ENCODE peak calls at places on chromosome 9, in four cellular contexts. V is H9, F is H1, I is IMR-90. U is an unnamed sample.

GRCh38 chr9:16278420-16278999 is 592.0 kb downstream of the BNC2 start:
- DNase-seq in V (peak), F (no peak), I (no peak), U (no peak)

GRCh38 chr9:2138646-2139045 is 123.5 kb downstream of the SMARCA2 start:
- DNase-seq in V (no peak), F (no peak), I (no peak), U (no peak)

GRCh38 chr9:130870491-130871381 is 25.9 kb downstream of the QRFP start:
- DNase-seq in V (no peak), F (no peak), I (no peak), U (no peak)

GRCh38 chr9:38370231-38370630 is 22.3 kb upstream of the ALDH1B1 start:
- DNase-seq in V (no peak), F (no peak), I (no peak), U (no peak)

GRCh38 chr9:114606597-114607207 is 4.4 kb upstream of the TMEM268 start:
- DNase-seq in V (no peak), F (no peak), I (peak), U (no peak)

GRCh38 chr9:8726692-8727091 is 927.1 kb upstream of the DMAC1 start:
- DNase-seq in V (no peak), F (no peak), I (no peak), U (no peak)

GRCh38 chr9:27276182-27277030 is 20.5 kb downstream of the EQTN start:
- DNase-seq in V (no peak), F (no peak), I (peak), U (peak)

GRCh38 chr9:28179893-28180292 is 606.6 kb upstream of the C9orf72 start:
- DNase-seq in V (no peak), F (no peak), I (no peak), U (no peak)

GRCh38 chr9:131682261-131682660 is 57.6 kb downstream of the RAPGEF1 start:
- DNase-seq in V (no peak), F (no peak), I (no peak), U (no peak)

GRCh38 chr9:35645736-35646582 is 4.8 kb downstream of the SIT1 start:
- DNase-seq in V (peak), F (no peak), I (no peak), U (peak)

GRCh38 chr9:6268830-6269397 is 53.3 kb downstream of the IL33 start:
- DNase-seq in V (no peak), F (no peak), I (no peak), U (peak)

GRCh38 chr9:38006163-38006562 is 62.9 kb downstream of the SHB start:
- DNase-seq in V (no peak), F (no peak), I (no peak), U (no peak)

GRCh38 chr9:98219794-98220370 is 27.4 kb upstream of the CORO2A start:
- DNase-seq in V (no peak), F (no peak), I (no peak), U (peak)

GRCh38 chr9:89759563-89759962 is 154.8 kb downstream of the GADD45G start:
- DNase-seq in V (no peak), F (no peak), I (no peak), U (no peak)

GRCh38 chr9:110125763-110126351 is 82.1 kb downstream of the C9orf152 start:
- DNase-seq in V (no peak), F (no peak), I (peak), U (no peak)

GRCh38 chr9:3794005-3794404 is 268.2 kb upstream of the RFX3 start:
- DNase-seq in V (no peak), F (no peak), I (peak), U (peak)

GRCh38 chr9:20732118-20732517 is 48.1 kb downstream of the FOCAD start:
- DNase-seq in V (no peak), F (no peak), I (peak), U (peak)

GRCh38 chr9:99358668-99359067 is 136.6 kb downstream of the SEC61B start:
- DNase-seq in V (no peak), F (no peak), I (no peak), U (no peak)

GRCh38 chr9:79166005-79166404 is 405.8 kb upstream of the TLE4 start:
- DNase-seq in V (no peak), F (no peak), I (peak), U (no peak)

GRCh38 chr9:73050062-73050814 is 97.4 kb upstream of the ALDH1A1 start:
- DNase-seq in V (no peak), F (no peak), I (peak), U (no peak)

GRCh38 chr9:131709741-131710499 is 30.0 kb downstream of the RAPGEF1 start:
- DNase-seq in V (no peak), F (no peak), I (peak), U (no peak)

GRCh38 chr9:88741335-88741734 is 206.4 kb downstream of the NXNL2 start:
- DNase-seq in V (no peak), F (no peak), I (no peak), U (peak)

GRCh38 chr9:127878652-127879377 is 1.3 kb upstream of the AK1 start:
- DNase-seq in V (no peak), F (no peak), I (no peak), U (no peak)

GRCh38 chr9:87276851-87277251 is 220.8 kb upstream of the DAPK1 start:
- DNase-seq in V (no peak), F (no peak), I (peak), U (no peak)

GRCh38 chr9:131271506-131271931 is 4.8 kb downstream of the FAM78A start:
- DNase-seq in V (no peak), F (no peak), I (no peak), U (no peak)

DNA sequence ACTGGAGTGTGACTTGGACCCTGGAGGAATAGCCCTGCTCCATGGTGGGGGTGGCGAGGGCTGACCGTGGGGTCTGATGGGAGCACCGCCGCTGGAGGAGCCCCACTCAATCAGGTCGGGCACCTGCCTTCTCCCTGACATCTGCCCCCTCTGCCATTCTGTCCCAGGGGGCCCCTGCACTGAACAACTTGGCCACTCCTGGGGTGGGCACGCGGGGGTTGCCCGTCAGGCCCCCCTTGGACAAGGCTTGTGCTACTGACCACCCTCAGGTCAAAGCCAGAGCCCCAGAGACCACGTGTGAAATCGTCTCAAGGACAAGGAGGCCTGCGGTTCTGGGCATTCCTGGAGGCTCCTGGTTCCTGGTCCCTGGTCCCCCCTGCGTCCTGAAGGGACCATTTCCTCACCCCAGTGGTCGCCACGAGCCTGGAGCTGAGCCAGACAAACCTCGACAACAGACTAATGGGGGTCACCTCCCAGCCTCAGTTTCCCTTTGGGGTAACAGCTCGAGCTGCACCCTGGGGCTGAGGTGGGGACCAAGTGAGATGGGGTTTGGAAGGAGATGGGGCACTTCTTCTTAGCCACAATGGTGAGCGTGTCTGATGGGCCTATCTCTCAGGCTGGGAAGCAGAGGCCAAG is 73.4 kb upstream of the RNU6ATAC start:
- DNase-seq in V (no peak), F (no peak), I (no peak), U (no peak)
- H4K5ac ChIP-seq in V (no peak), F (no peak), I (no peak), U (no peak)

GRCh38 chr9:83956288-83957028 is 23.6 kb downstream of the HNRNPK start:
- DNase-seq in V (peak), F (no peak), I (no peak), U (no peak)
- H4K8ac ChIP-seq in V (no peak), F (peak), I (peak), U (no peak)

DNA sequence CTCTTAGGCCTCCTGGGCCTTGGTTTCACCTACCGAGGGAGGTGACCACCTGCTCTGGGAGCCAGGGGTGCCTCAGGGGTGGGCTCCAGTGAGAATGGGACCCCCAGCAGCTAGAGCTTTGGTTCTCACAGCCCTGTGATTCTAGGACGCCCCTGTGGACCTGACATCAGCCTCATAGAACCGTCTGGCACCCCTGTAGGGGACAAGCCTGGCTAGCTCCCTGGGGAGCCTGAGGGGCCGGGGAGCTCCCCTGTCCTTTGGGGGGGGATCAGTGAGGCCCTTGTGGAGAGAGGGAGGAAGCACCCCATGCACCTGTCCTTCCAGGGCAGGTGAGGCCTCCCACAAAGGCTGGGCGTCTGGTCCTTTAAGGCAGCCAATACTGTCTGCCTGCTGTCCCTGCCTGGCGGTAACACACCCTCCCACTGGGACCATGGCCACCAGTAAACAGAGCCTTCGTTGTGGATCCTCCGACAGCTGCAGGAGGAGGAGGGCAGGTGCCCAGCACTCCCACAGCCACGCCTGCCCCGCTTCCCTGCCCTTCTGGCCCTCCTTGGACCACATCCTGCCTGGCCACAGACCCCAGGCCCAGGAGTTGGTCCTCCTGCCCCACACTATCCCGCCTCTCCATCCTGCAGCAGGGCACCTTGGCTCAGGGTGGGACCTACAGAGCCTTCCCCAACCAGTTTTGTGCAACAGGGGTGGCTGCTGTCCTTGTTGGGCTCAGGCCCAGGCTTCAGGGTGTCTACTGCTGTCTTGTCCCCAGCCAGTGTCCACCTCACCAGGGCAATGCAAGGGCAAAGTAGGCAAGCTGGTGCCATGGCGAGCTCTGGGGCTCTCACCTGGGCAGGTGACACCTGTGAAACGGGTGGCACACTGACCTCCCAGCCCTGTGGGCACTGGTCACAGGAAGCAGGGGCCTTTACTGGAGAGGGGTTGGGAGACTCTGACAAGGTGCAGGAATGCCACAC is 3.0 kb upstream of the TUBB4B start:
- DNase-seq in V (no peak), F (no peak), I (no peak), U (no peak)
- H3K4me2 ChIP-seq in V (no peak), F (no peak), I (no peak), U (no peak)

DNA sequence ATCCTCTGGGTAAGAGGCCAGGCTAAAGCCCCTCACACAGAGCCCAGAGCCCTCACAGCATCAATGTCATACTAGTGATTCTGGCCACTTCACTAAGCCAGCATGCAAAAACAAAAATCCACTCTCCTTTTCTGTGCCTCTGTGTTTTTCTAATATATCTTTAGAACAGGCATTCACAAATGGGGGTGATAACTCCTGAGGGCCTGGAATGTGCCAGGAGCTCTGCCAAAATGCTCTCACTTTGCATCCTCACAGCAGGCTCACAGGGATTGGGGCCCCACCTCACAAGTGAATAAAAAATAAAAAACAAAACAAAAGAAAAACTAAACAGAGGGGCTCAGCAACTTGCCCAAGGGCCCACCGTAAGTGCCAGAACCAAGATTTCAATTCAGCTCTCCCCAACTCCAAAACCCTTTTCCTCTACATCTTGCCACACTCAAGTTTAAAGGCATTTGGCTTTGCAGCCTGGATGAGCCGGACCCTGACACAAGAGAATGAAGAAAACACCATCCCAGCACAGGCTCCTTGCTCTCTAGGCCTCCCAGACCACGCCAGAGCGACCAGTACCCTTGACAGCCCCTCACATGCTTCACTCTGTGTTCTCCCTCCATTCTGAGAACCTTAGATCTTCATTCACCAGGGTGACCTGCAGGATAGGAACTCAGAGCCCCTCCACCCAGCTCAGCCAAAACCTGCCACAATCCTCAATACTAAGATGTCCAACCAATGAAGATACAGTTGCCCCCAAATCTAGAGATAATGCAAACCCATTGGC is 51.4 kb downstream of the SAXO1 start:
- DNase-seq in V (no peak), F (no peak), I (no peak), U (no peak)
- H4K5ac ChIP-seq in V (no peak), F (no peak), I (no peak), U (no peak)

DNA sequence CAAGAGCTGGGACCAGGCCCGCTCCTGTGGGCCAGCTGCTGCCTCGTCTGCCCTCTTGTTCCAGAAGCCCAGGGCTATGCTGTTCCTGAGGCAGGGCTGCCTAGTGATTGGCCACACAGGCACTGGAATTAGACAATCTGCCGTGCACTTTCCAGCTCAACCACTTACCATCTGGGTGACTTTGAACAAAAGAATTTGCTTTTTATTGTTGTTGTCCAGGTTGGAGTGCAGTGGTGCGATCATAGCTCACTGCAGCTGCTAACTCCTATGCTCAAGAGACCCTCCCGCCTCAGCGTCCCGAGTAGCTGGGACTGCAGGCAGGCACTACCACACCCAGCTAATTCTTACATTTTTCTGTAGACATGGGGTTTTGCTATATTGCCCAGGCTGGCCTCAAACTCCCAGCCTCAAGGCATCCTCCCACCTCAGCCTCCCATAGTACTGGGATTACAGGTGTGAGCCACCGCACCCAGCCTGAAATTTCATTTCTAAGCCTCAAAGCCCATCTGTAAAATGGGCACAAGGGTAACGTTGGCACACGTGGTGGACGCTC is 1.2 kb upstream of the NEK6 start:
- DNase-seq in V (no peak), F (no peak), I (peak), U (no peak)
- H4K8ac ChIP-seq in V (no peak), F (no peak), I (peak), U (no peak)

GRCh38 chr9:129697956-129698757 is 32.7 kb downstream of the PRRX2 start:
- DNase-seq in V (peak), F (no peak), I (no peak), U (peak)

GRCh38 chr9:129696803-129697110 is 31.3 kb downstream of the PRRX2 start:
- DNase-seq in V (no peak), F (no peak), I (no peak), U (no peak)

GRCh38 chr9:129694265-129694664 is 28.8 kb downstream of the PRRX2 start:
- DNase-seq in V (no peak), F (no peak), I (no peak), U (no peak)

GRCh38 chr9:129695870-129696269 is 30.4 kb downstream of the PRRX2 start:
- DNase-seq in V (no peak), F (no peak), I (no peak), U (no peak)

GRCh38 chr9:129697111-129697955 is 31.9 kb downstream of the PRRX2 start:
- DNase-seq in V (peak), F (no peak), I (peak), U (peak)
- H3K4me2 ChIP-seq in V (peak), F (peak), I (peak), U (peak)

DNA sequence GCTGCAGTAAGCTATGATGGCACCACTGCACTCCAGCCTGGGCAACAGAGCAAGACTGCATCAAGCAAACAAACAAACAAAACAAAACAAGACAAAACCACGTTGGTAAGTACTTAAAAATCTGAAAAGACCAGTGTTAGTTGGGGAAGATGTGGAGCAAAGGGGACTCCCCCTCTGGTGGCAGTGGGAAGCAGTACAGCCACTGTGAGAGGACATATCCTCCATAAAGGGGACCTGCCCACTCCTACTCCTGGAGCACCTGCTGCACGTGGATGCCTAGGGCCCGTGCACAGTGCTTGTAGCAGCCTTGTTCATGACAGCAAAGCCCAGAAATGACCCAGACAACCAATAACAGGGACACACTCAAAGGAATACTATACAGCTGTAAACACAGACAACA is 17.0 kb upstream of the IPPK start:
- DNase-seq in V (peak), F (no peak), I (no peak), U (peak)
- H4K5ac ChIP-seq in V (no peak), F (no peak), I (no peak), U (no peak)

DNA sequence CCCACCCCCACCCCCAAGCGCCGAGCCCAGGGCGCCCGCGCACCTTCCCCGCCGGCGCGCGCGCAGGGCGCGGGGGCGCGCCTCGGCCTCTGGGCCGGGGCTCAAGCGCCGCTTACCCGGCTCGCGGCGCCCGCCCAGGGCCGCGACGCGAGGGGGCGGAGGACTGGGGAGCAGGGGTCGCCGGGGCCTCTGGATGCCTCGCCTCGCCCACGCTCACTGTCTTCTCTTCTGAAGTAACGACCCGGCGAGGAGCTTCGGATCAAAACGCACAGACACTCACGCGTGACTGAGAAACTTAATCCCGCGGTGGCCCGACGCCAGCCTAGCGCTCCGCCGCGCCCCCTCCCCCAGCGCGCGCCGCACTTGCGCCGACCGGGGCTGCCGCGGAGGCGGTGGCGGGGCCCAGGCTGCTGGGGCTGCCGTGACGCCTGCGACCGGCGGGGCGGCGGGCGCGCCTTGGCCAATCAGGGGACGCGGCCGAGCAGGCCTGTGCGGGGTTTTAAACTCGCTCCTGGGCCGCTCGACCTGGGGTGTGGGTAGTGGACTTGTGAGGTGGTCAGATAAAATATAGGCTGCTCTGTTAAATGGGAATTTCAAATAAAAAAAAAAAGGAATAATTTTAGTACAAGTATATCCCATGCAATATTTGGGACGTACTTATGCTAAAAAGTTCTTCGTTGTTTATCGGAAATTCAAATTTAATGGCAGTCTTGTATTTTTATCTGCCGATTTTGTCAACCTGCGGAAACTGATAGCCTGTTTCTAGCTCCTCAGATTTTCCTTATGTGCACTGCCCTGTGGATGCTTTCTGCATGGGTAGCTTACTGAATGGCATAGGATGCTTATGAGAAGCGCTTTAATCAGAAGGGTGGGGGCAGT is at the start of gene MPDZ:
- DNase-seq in V (peak), F (peak), I (peak), U (peak)
- H4K8ac ChIP-seq in V (no peak), F (peak), I (peak), U (peak)

DNA sequence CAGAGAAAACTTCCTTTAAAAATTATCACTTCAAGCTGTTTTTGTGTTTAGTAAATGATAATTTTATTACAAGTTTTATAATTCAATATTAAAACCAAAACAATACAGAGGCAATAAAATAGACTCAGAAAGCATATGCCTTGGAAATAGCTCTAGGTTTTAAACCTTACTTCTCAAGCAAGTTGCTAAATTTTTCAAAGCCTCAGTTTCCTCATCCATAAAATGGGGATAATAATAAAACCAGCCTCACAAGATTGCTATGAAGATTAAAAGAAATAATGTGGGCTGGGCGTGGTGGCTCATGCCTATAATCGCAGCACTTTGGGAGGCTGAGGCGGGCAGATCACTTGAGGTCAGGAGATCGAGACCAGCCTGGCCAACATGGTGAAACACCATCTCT is 62.8 kb downstream of the TTLL11 start:
- DNase-seq in V (no peak), F (no peak), I (no peak), U (no peak)
- H3K4me2 ChIP-seq in V (no peak), F (no peak), I (no peak), U (no peak)